ENCODE peak calls at places on chromosomes 1 and 21, in four cellular contexts. T is naive thymus-derived CD4-positive, alpha-beta T cell; H is stimulated activated CD4-positive, alpha-beta T cell treated with anti-CD3 and anti-CD28 coated beads, TNF-alpha, amount 100 ng/mL, for 1 hour; R is stimulated activated naive CD8-positive, alpha-beta T cell treated with anti-CD3 and anti-CD28 coated beads, Interleukin-15, Interleukin-2, amounts not matched to agents 100 U/mL and 50 U/mL, for 24 hours. F is an unnamed sample.

GRCh38 chr21:35506352-35506751 is 457.2 kb upstream of the RUNX1 start:
- DNase-seq in T (no peak), H (no peak), R (no peak), F (no peak)

GRCh38 chr21:39055167-39055767 is 128.0 kb downstream of the PSMG1 start:
- DNase-seq in T (no peak), H (no peak), R (no peak), F (no peak)

GRCh38 chr1:207826557-207827487 is 75.0 kb downstream of the CD46 start:
- DNase-seq in T (no peak), H (no peak), R (no peak), F (no peak)

GRCh38 chr1:210250998-210251679 is 18.5 kb downstream of the SERTAD4 start:
- DNase-seq in T (no peak), H (no peak), R (peak; percentile 63), F (peak; percentile 75)

GRCh38 chr1:65581120-65581519 is 160.7 kb downstream of the LEPR start:
- DNase-seq in T (no peak), H (no peak), R (no peak), F (no peak)

GRCh38 chr1:236066828-236067386 is 2.0 kb upstream of the NID1 start:
- DNase-seq in T (peak; percentile 40), H (peak; percentile 38), R (peak; percentile 75), F (no peak)

GRCh38 chr1:3636531-3636930 is 11.7 kb downstream of the TPRG1L start:
- DNase-seq in T (no peak), H (no peak), R (no peak), F (no peak)

GRCh38 chr1:103457856-103458255 is 67.6 kb upstream of the RNPC3 start:
- DNase-seq in T (no peak), H (no peak), R (no peak), F (no peak)

GRCh38 chr1:11733351-11733750 is 2.6 kb upstream of the AGTRAP start:
- DNase-seq in T (no peak), H (no peak), R (no peak), F (no peak)

GRCh38 chr1:102799496-102799895 is 308.8 kb downstream of the COL11A1 start:
- DNase-seq in T (no peak), H (no peak), R (no peak), F (no peak)

GRCh38 chr1:196960854-196961253 is 16.5 kb upstream of the CFHR5 start:
- DNase-seq in T (no peak), H (no peak), R (no peak), F (no peak)

GRCh38 chr1:198417041-198417440 is 123.4 kb downstream of the ATP6V1G3 start:
- DNase-seq in T (no peak), H (no peak), R (no peak), F (no peak)

GRCh38 chr1:152014943-152015342 is 21.3 kb upstream of the S100A10 start:
- DNase-seq in T (no peak), H (no peak), R (no peak), F (no peak)

GRCh38 chr1:193143285-193143684 is 21.5 kb downstream of the CDC73 start:
- DNase-seq in T (no peak), H (no peak), R (no peak), F (no peak)

GRCh38 chr1:56197946-56198345 is 381.4 kb downstream of the PLPP3 start:
- DNase-seq in T (no peak), H (no peak), R (no peak), F (no peak)

GRCh38 chr1:42439940-42440339 is 15.9 kb downstream of the ZMYND12 start:
- DNase-seq in T (no peak), H (no peak), R (no peak), F (no peak)

GRCh38 chr1:210438928-210439841 is 110.5 kb downstream of the HHAT start:
- DNase-seq in T (no peak), H (no peak), R (no peak), F (no peak)

GRCh38 chr21:33949516-33950424 is 34.2 kb upstream of the ATP5PO start:
- DNase-seq in T (peak; percentile 62), H (no peak), R (peak; percentile 65), F (no peak)

GRCh38 chr1:101566883-101567538 is 330.2 kb downstream of the S1PR1 start:
- DNase-seq in T (no peak), H (no peak), R (no peak), F (no peak)

GRCh38 chr21:38839683-38840286 is 34.1 kb downstream of the ETS2 start:
- DNase-seq in T (no peak), H (no peak), R (peak; percentile 23), F (no peak)